ENCODE peak calls at places on chromosomes 1 and 21, in five cellular contexts. U, S, R, Y and B are unnamed samples.

GRCh38 chr1:199463521-199464127 is 563.9 kb upstream of the NR5A2 start:
- DNase-seq in Y (peak), R (peak), U (no peak), S (peak), B (peak)

GRCh38 chr1:88943221-88943620 is 49.2 kb downstream of the KYAT3 start:
- DNase-seq in R (no peak), S (no peak), U (no peak), Y (no peak), B (no peak)

GRCh38 chr1:65825736-65826135 is 33.0 kb downstream of the PDE4B start:
- DNase-seq in R (no peak), U (no peak), Y (no peak), S (no peak), B (no peak)

GRCh38 chr21:15820327-15820726 is 90.5 kb downstream of the USP25 start:
- DNase-seq in U (no peak), Y (no peak), R (peak), S (no peak), B (no peak)

GRCh38 chr21:29215709-29216108 is 83.0 kb upstream of the BACH1 start:
- DNase-seq in U (no peak), S (no peak), Y (no peak), R (no peak), B (no peak)

GRCh38 chr1:156931553-156931952 is 11.1 kb downstream of the LRRC71 start:
- DNase-seq in S (no peak), U (no peak), R (no peak), Y (no peak), B (no peak)

GRCh38 chr21:21101911-21102310 is 103.7 kb downstream of the NCAM2 start:
- DNase-seq in U (peak), S (no peak), Y (peak), R (peak), B (no peak)

GRCh38 chr21:26389971-26390641 is 183.0 kb downstream of the CYYR1 start:
- DNase-seq in S (no peak), Y (no peak), U (no peak), R (no peak), B (peak)

GRCh38 chr1:109687641-109688499 is at the start of gene GSTM1:
- DNase-seq in R (no peak), S (peak), Y (no peak), U (no peak), B (no peak)

GRCh38 chr1:205588691-205589445 is 42.9 kb downstream of the ELK4 start:
- DNase-seq in S (no peak), Y (peak), R (no peak), U (peak), B (no peak)

GRCh38 chr1:30445449-30445848 is 277.9 kb downstream of the MATN1 start:
- DNase-seq in Y (no peak), U (no peak), R (no peak), S (no peak), B (no peak)

GRCh38 chr1:8926707-8927694 is 18.7 kb upstream of the CA6 start:
- DNase-seq in S (no peak), R (no peak), U (no peak), Y (no peak), B (no peak)

GRCh38 chr1:191851799-191852595 is 306.3 kb upstream of the RGS18 start:
- DNase-seq in U (no peak), Y (no peak), R (no peak), S (no peak), B (no peak)

GRCh38 chr1:46519209-46519608 is 29.6 kb downstream of the DMBX1 start:
- DNase-seq in R (no peak), S (no peak), U (peak), Y (no peak), B (no peak)

GRCh38 chr21:42711667-42712066 is 58.2 kb downstream of the PDE9A start:
- DNase-seq in Y (peak), U (no peak), R (no peak), S (no peak), B (no peak)

GRCh38 chr1:17704176-17704575 is 51.0 kb upstream of the ACTL8 start:
- DNase-seq in R (no peak), Y (no peak), U (no peak), S (no peak), B (no peak)

GRCh38 chr21:36126166-36126565 is 8.7 kb upstream of the CBR3 start:
- DNase-seq in S (no peak), U (no peak), Y (no peak), R (no peak), B (no peak)

GRCh38 chr1:207866471-207867135 is 44.3 kb downstream of the CD34 start:
- DNase-seq in Y (no peak), S (no peak), R (peak), U (no peak), B (no peak)

GRCh38 chr21:41095983-41096382 is 72.0 kb upstream of the BACE2 start:
- DNase-seq in S (no peak), U (no peak), R (no peak), Y (no peak), B (no peak)

GRCh38 chr1:40024671-40025070 is 15.9 kb upstream of the CAP1 start:
- DNase-seq in R (no peak), U (no peak), S (no peak), Y (no peak), B (no peak)

GRCh38 chr1:209802780-209803152 is 3.2 kb downstream of the IRF6 start:
- DNase-seq in R (no peak), Y (no peak), S (no peak), U (no peak), B (no peak)

GRCh38 chr1:203304391-203304918 is 864 bp upstream of the BTG2 start:
- DNase-seq in U (no peak), S (no peak), Y (no peak), R (no peak), B (no peak)

GRCh38 chr21:42931560-42932235 is 6.3 kb upstream of the ERVH48-1 start:
- DNase-seq in U (no peak), R (no peak), Y (no peak), S (no peak), B (no peak)

GRCh38 chr1:63878914-63879313 is 105.1 kb downstream of the ROR1 start:
- DNase-seq in R (no peak), U (no peak), Y (no peak), S (no peak), B (no peak)

GRCh38 chr1:70767377-70767776 is 280.2 kb downstream of the PTGER3 start:
- DNase-seq in U (no peak), R (no peak), Y (no peak), S (no peak), B (no peak)

GRCh38 chr1:2508751-2509150 is 17.6 kb downstream of the PANK4 start:
- DNase-seq in R (no peak), U (no peak), S (no peak), Y (no peak), B (no peak)

GRCh38 chr1:151171190-151171589 is 4.6 kb downstream of the TMOD4 start:
- DNase-seq in U (no peak), S (no peak), R (no peak), Y (no peak), B (no peak)

GRCh38 chr1:90405726-90406125 is 311.4 kb downstream of the BARHL2 start:
- DNase-seq in S (no peak), U (no peak), R (no peak), Y (no peak), B (no peak)

GRCh38 chr1:167640051-167640450 is 10.0 kb downstream of the RCSD1 start:
- DNase-seq in R (no peak), Y (no peak), S (no peak), U (no peak), B (no peak)

GRCh38 chr1:102897537-102897936 is 210.8 kb downstream of the COL11A1 start:
- DNase-seq in R (no peak), U (no peak), Y (no peak), S (no peak), B (no peak)

GRCh38 chr1:65458730-65459396 is 38.4 kb downstream of the LEPR start:
- DNase-seq in Y (no peak), S (no peak), R (no peak), U (no peak), B (no peak)

GRCh38 chr1:225695578-225696332 is 42.8 kb upstream of the ENAH start:
- DNase-seq in U (no peak), S (no peak), Y (peak), R (peak), B (no peak)

GRCh38 chr21:42062543-42063022 is 8.5 kb upstream of the UMODL1 start:
- DNase-seq in S (peak), R (no peak), U (no peak), Y (no peak), B (no peak)

DNA sequence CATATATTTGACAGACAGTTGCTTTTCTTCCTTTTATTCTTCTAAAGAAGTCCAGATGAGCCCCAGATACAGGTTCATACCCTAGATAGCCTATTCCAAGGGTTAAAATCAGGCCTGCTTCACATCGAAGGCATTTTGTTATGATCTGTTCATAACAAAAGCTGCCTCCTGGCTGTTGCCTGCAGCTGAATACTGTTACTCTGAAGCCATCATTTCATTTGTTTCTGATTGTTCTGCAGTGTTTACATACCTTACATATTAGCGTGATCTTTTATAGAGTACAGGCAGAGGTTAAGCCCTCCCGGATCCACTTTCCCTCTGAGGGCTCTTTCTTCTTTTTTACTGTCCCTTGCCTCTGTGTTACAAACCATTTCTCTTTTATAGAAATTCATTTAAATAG is 219.0 kb upstream of the HOOK1 start:
- DNase-seq in S (no peak), R (no peak), U (no peak), Y (no peak), B (no peak)
- TF ChIP-seq MAX in S (no peak), R (no peak), U (no peak), Y (no peak), B (no peak)

DNA sequence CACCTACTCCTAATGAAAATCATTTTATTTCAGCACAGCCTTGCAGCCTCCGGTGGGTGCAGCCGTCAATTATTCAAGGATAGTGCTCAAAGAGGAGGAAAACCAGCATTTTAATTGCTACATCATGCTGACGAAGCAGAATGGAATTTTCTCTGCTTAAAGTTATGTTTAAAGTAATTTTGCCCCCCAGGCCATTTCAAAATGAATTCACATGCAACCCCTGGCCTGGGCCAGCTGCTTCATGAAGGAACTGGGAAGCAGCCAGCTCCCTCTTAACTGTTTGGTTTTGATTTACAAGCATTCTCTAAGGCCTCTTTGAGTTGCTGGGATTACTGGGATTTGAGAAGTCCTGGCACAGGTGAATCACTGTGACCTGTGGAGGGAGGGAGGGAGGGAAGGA is 66.1 kb downstream of the PGBD5 start:
- DNase-seq in Y (no peak), S (no peak), R (no peak), U (no peak), B (no peak)
- TF ChIP-seq RFX5 in Y (no peak), S (no peak), R (no peak), U (no peak), B (no peak)

DNA sequence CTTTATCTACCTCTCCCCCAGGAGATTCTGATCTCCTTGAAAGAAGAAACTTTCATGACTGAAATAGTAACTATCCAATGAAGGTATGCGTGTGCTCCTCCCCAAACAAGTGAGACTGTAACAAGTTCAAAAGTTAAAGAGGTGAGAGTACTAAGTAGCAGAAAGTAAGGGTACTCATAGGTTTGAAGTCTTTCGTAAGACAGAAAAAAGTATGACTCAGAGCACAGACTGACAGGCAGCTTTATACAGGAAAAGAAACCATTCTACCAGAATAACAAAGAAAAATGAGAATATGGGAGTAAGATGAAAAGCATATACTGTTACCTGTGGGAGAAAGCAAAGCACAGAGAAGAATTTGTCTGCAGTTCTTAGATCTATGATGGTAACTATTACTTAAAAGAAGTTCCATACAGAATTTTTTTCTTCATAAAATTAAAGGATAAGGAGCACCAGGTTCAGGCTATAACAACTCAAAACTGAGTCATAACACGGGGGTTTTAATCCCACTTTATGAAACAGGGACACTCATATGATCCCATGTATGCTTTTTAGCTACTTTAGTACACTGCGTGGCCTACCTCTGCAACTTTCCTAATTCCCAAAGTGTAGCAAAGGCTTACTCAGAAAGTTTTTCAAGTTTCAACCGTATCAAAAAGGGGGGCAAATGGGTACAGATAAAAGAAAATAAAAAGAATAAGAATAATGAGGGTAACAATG is 52.0 kb downstream of the FOXJ3 start:
- DNase-seq in Y (no peak), R (no peak), U (no peak), S (no peak), B (peak)
- TF ChIP-seq MAX in Y (no peak), R (no peak), U (no peak), S (no peak), B (no peak)

GRCh38 chr1:19797827-19798226 is 1.9 kb downstream of the TMCO4 start:
- DNase-seq in U (no peak), R (no peak), S (no peak), Y (no peak), B (no peak)

GRCh38 chr1:19798486-19799232 is 1.1 kb downstream of the TMCO4 start:
- DNase-seq in Y (no peak), U (no peak), S (no peak), R (no peak), B (no peak)

GRCh38 chr1:19802269-19802668 is 2.6 kb upstream of the TMCO4 start:
- DNase-seq in R (no peak), S (no peak), U (no peak), Y (no peak), B (no peak)

GRCh38 chr1:19799233-19799876 is 361 bp downstream of the TMCO4 start:
- DNase-seq in S (no peak), Y (peak), U (peak), R (peak), B (peak)

DNA sequence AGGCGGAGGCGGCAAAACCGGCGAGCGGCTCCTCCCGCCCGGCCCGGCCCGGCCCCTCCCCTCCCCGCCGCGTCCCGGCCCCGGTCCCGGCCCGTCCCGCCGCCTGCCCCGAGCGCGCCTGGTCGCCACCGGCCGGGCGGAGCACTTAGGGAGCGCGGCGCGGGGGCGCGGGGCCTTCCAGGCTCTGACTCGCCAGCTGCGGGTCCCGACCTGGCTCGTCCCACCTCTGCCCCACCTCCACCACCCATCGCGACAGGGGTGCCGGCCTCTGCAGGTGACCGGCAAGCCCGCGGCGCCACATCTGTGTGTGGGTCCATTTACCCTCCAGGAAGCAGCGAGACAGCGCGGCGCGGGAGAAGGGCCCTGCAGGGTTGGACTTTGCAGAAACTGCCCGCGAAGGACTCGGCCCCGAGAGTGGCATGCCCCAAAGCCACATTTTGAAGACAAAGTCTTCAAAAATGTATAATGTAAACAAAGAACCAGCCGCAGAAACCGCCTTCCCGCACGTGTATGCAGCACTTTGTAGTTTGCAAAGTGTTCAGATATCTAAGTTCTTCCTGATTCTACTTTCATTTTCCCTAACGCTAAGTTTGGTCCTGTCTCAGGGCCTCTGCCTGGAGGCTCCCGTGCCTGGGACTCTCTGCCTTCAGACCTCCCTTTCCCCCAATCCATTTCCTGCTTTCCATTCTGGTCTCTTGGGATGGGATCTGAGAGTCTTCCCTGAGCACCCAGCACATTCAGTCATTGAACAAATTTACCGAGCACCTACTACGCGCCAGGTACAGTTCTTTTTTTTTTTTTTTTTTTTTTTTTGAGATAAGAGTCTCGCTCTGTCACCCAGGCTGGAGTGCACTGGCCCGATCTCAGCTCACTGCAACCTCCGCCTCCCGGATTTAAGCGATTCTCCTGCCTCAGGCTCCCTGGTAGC is at the start of gene TMCO4:
- DNase-seq in Y (peak), U (peak), S (no peak), R (peak), B (peak)
- TF ChIP-seq RFX5 in Y (no peak), U (no peak), S (no peak), R (no peak), B (no peak)

DNA sequence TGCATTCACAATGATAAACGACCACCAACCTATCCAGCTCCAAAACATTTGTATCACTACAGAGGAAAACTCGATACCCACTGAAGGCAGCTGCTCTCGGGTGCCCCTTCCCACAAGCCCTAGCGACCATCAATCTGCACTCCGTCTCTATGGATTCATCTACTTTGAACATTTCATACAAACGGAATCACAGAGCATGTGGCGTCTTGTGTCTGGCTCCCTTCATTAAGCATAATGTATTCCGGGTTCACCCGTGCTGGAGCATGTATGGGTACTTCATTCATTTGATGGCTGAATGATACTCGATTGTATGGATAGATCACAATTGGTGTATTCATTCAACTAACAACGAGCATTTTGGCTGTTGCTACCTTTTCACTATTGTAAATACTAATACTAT is 340.2 kb downstream of the SMYD3 start:
- DNase-seq in Y (no peak), U (no peak), R (no peak), S (no peak), B (no peak)
- TF ChIP-seq MAX in Y (no peak), U (no peak), R (no peak), S (no peak), B (no peak)

GRCh38 chr1:6118415-6118814 is 61.7 kb downstream of the CHD5 start:
- DNase-seq in S (no peak), U (no peak), Y (no peak), R (no peak), B (no peak)
- TF ChIP-seq RFX5 in S (no peak), U (no peak), Y (no peak), R (no peak), B (no peak)

DNA sequence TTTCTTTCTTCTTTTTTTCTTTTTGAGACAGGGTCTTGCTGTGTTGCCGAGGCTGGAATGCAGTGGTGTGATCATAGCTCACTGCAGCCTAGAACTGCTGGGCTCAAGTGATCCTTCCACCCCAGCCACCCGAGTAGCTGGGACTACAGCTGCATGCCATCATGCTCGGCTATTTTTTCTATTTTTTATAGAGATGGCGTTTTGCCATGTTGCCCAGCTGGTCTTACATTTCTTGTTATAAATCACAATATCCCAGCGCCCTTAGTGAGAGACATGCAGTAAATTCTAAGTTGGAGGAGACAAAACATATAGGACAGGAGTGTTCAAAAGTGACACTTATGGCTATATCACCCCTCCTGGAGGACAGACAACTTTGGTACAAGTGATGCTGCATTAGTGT is 31.3 kb upstream of the ACTN2 start:
- DNase-seq in Y (no peak), S (no peak), R (no peak), U (no peak), B (no peak)
- TF ChIP-seq MAX in Y (no peak), S (no peak), R (no peak), U (no peak), B (no peak)

DNA sequence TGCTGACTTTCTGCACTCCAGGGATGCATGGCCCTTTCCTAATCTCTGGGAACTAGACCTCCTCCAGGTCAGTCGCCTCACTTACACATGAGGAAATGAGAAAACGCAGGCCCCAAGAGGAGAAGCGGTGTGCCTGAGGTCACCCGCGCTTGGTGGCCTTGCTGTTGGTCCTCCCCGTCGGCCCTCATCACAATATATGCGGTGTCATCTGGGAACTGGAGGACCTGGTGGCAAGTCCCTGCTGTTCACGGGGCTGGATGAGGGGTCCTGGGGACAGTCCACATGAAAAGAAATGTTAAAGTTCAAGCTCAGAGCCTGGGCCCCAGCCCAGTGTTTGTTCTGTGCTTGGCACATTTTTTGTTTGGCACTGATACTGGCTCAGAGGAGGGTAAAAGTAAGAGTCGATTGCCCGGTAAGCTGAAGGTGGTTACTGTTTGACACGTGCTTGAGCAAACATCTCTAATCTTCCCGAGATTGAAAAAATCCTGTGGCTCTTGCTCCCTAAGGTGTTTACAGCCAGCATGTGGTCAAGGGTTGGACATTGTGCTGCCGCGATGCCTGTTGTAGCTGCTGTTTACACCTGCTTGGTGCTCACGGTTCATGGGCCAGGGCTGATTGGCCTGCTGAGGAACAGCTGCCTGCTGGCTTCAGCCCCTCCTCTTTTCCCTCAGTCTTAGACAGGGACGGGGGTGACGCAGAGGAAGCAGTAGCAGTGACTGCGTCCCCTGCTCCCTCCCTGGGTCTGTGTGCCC is 5.2 kb downstream of the COQ8A start:
- DNase-seq in U (no peak), S (no peak), Y (peak), R (no peak), B (no peak)
- TF ChIP-seq RFX5 in U (no peak), S (no peak), Y (no peak), R (no peak), B (no peak)